ENCODE peak calls at places on chromosomes 2 and 18, in five cellular contexts. P is HS-27A; E is activated T-cell treated with anti-CD3 and anti-CD28 coated beads, Interleukin-2, amount 50 U/mL, for 1 hour; W is RPMI8226; N is GM23338. T is an unnamed sample.

GRCh38 chr2:85998071-85998991 is 107.4 kb downstream of the POLR1A start:
- DNase-seq in W (peak), N (peak), P (peak), E (peak), T (no peak)

GRCh38 chr2:54614815-54615214 is 108.6 kb upstream of the EML6 start:
- DNase-seq in E (no peak), P (no peak), N (no peak), W (no peak), T (no peak)

GRCh38 chr2:198657520-198658121 is 800.1 kb downstream of the SATB2 start:
- DNase-seq in N (peak), W (peak), P (no peak), E (no peak), T (peak)

GRCh38 chr2:144643537-144644336 is 123.8 kb upstream of the ZEB2 start:
- DNase-seq in E (no peak), P (no peak), N (peak), W (no peak), T (no peak)

GRCh38 chr2:869894-870293 is 80.8 kb upstream of the SNTG2 start:
- DNase-seq in E (no peak), W (no peak), P (no peak), N (no peak), T (no peak)

GRCh38 chr2:131010566-131010965 is 82.7 kb downstream of the FAM168B start:
- DNase-seq in P (no peak), W (no peak), E (no peak), N (no peak), T (no peak)

GRCh38 chr2:222709191-222709891 is 37.9 kb downstream of the MOGAT1 start:
- DNase-seq in P (peak), E (no peak), N (peak), W (peak), T (no peak)

GRCh38 chr2:13474538-13474937 is 757.8 kb downstream of the TRIB2 start:
- DNase-seq in N (no peak), P (no peak), W (no peak), E (no peak), T (no peak)

GRCh38 chr2:239157766-239158165 is 243.1 kb downstream of the HDAC4 start:
- DNase-seq in P (no peak), E (peak), N (peak), W (no peak), T (no peak)

GRCh38 chr2:237666606-237667005 is 39.2 kb downstream of the LRRFIP1 start:
- DNase-seq in W (no peak), E (no peak), P (no peak), N (no peak), T (no peak)

GRCh38 chr2:121104721-121105141 is 180.3 kb downstream of the TFCP2L1 start:
- DNase-seq in W (no peak), N (no peak), P (no peak), E (no peak), T (no peak)

GRCh38 chr2:138510319-138510718 is 8.7 kb downstream of the SPOPL start:
- DNase-seq in P (no peak), E (no peak), W (no peak), N (no peak), T (no peak)

GRCh38 chr18:2112435-2113045 is 458.8 kb downstream of the METTL4 start:
- DNase-seq in N (no peak), W (no peak), E (no peak), P (no peak), T (no peak)

GRCh38 chr18:31648966-31649429 is 35.4 kb downstream of the B4GALT6 start:
- DNase-seq in P (no peak), E (no peak), N (no peak), W (no peak), T (no peak)

GRCh38 chr2:188623995-188624643 is 332.4 kb downstream of the GULP1 start:
- DNase-seq in P (no peak), E (no peak), N (no peak), W (no peak), T (peak)

GRCh38 chr18:22293417-22293816 is 124.0 kb downstream of the GATA6 start:
- DNase-seq in E (no peak), P (no peak), W (no peak), N (no peak), T (no peak)

GRCh38 chr18:49175071-49175470 is 224.3 kb upstream of the SMAD7 start:
- DNase-seq in N (no peak), P (no peak), W (no peak), E (no peak), T (no peak)

GRCh38 chr2:1802469-1803216 is 58.3 kb upstream of the PXDN start:
- DNase-seq in N (no peak), E (no peak), W (no peak), P (no peak), T (no peak)

GRCh38 chr2:101406867-101407266 is 19.6 kb upstream of the CREG2 start:
- DNase-seq in P (no peak), E (no peak), W (no peak), N (no peak), T (no peak)

GRCh38 chr2:235378261-235378660 is 115.6 kb upstream of the AGAP1 start:
- DNase-seq in W (peak), P (no peak), E (no peak), N (no peak), T (no peak)

GRCh38 chr2:138718405-138718804 is 61.8 kb downstream of the NXPH2 start:
- DNase-seq in E (no peak), P (no peak), W (no peak), N (no peak), T (no peak)

GRCh38 chr18:3710712-3711269 is 260.8 kb downstream of the TGIF1 start:
- DNase-seq in E (no peak), P (no peak), N (no peak), W (peak), T (no peak)

GRCh38 chr18:47113796-47114540 is 36.3 kb downstream of the HDHD2 start:
- DNase-seq in P (no peak), N (peak), W (no peak), E (no peak), T (no peak)

GRCh38 chr18:12741351-12741750 is 38.5 kb downstream of the PSMG2 start:
- DNase-seq in P (peak), N (no peak), E (no peak), W (peak), T (peak)

GRCh38 chr2:4901092-4901735 is 791.0 kb upstream of the SOX11 start:
- DNase-seq in W (no peak), P (no peak), E (no peak), N (no peak), T (peak)

GRCh38 chr2:136764397-136765255 is 719 bp upstream of the THSD7B start:
- DNase-seq in N (peak), P (no peak), W (peak), E (no peak), T (no peak)

GRCh38 chr2:172395503-172395902 is 31.9 kb upstream of the ITGA6 start:
- DNase-seq in E (no peak), W (no peak), P (no peak), N (no peak), T (no peak)

GRCh38 chr2:218981390-218982311 is 3.3 kb downstream of the FEV start:
- DNase-seq in E (peak), N (peak), P (no peak), W (peak), T (no peak)

GRCh38 chr2:111178730-111179405 is 58.2 kb downstream of the BCL2L11 start:
- DNase-seq in E (no peak), W (no peak), P (no peak), N (no peak), T (no peak)

GRCh38 chr2:59008950-59009349 is 767.8 kb upstream of the FANCL start:
- DNase-seq in W (no peak), E (no peak), N (no peak), P (no peak), T (no peak)